ENCODE peak calls at places on chromosomes 3 and 15, in six cellular contexts. F is foreskin fibroblast; N is NK-92 treated with Interleukin-12 subunit alpha and Interleukin-12 subunit beta, amount 100 ng/mL, for 24 hours; C is NCI-H510A treated with DMSO at 0.1 percent for 48 hours; Z is left cardiac atrium; V is nephron progenitor cell. K is an unnamed sample.
A peak's percentile ranks its signal among the peaks of the same experiment; 100 is the strongest.

GRCh38 chr3:155202626-155203025 is 90.9 kb downstream of the STRIT1 start:
- DNase-seq in F (peak; percentile 98), N (no peak), C (peak; percentile 23), Z (no peak), V (no peak), K (no peak)

GRCh38 chr3:46017720-46018119 is 9.6 kb downstream of the XCR1 start:
- DNase-seq in F (peak; percentile 14), N (no peak), C (no peak), Z (no peak), V (no peak), K (no peak)

GRCh38 chr15:83734487-83734886 is 80.6 kb downstream of the ADAMTSL3 start:
- DNase-seq in F (no peak), N (no peak), C (no peak), Z (no peak), V (no peak), K (no peak)

GRCh38 chr3:130462089-130462488 is 54.9 kb upstream of the COL6A6 start:
- DNase-seq in F (no peak), N (no peak), C (peak; percentile 14), Z (no peak), V (no peak), K (no peak)

GRCh38 chr15:51229907-51230328 is 108.5 kb downstream of the CYP19A1 start:
- DNase-seq in F (peak; percentile 76), N (no peak), C (no peak), Z (no peak), V (no peak), K (no peak)

GRCh38 chr3:536417-536813 is 339.9 kb downstream of the CHL1 start:
- DNase-seq in F (peak; percentile 0), N (no peak), C (no peak), Z (no peak), V (no peak), K (no peak)

GRCh38 chr3:97838393-97838792 is 16.6 kb downstream of the CRYBG3 start:
- DNase-seq in F (no peak), N (no peak), C (no peak), Z (no peak), V (no peak), K (no peak)

GRCh38 chr15:39239562-39239961 is 341.3 kb upstream of the THBS1 start:
- DNase-seq in F (peak; percentile 52), N (no peak), C (no peak), Z (no peak), V (no peak), K (no peak)

GRCh38 chr3:87461036-87461435 is 184.7 kb upstream of the POU1F1 start:
- DNase-seq in F (peak; percentile 8), N (no peak), C (no peak), Z (no peak), V (no peak), K (no peak)

GRCh38 chr3:16884748-16885587 is at the start of gene PLCL2:
- DNase-seq in F (peak; percentile 73), N (peak; percentile 32), C (peak; percentile 15), Z (peak; percentile 54), V (peak; percentile 64), K (peak; percentile 79)

GRCh38 chr3:122030381-122031122 is 8.5 kb upstream of the ILDR1 start:
- DNase-seq in F (peak; percentile 8), N (peak; percentile 7), C (no peak), Z (no peak), V (no peak), K (no peak)

GRCh38 chr3:29141912-29142262 is 139.0 kb upstream of the RBMS3 start:
- DNase-seq in F (no peak), N (no peak), C (no peak), Z (no peak), V (no peak), K (no peak)

GRCh38 chr15:56737791-56738190 is 4.5 kb upstream of the ZNF280D start:
- DNase-seq in F (no peak), N (no peak), C (no peak), Z (no peak), V (no peak), K (no peak)

GRCh38 chr15:42335074-42335473 is 24.2 kb upstream of the CAPN3 start:
- DNase-seq in F (no peak), N (no peak), C (no peak), Z (no peak), V (no peak), K (no peak)

GRCh38 chr3:147369231-147369630 is 37.1 kb downstream of the ZIC4 start:
- DNase-seq in F (no peak), N (no peak), C (no peak), Z (no peak), V (no peak), K (no peak)

GRCh38 chr15:69757186-69757585 is 304.6 kb downstream of the RPLP1 start:
- DNase-seq in F (no peak), N (peak; percentile 44), C (no peak), Z (no peak), V (no peak), K (no peak)

GRCh38 chr3:11095932-11096265 is 58.4 kb upstream of the HRH1 start:
- DNase-seq in F (no peak), N (no peak), C (no peak), Z (no peak), V (no peak), K (no peak)

GRCh38 chr3:159751141-159751540 is 237.5 kb upstream of the IL12A start:
- DNase-seq in F (peak; percentile 40), N (no peak), C (no peak), Z (no peak), V (no peak), K (no peak)

GRCh38 chr3:139577899-139578298 is 38.4 kb upstream of the RBP1 start:
- DNase-seq in F (no peak), N (no peak), C (no peak), Z (no peak), V (no peak), K (no peak)

GRCh38 chr15:59311245-59311644 is 61.4 kb downstream of the MYO1E start:
- DNase-seq in F (no peak), N (no peak), C (no peak), Z (no peak), V (no peak), K (no peak)

GRCh38 chr3:72334681-72335457 is 513.4 kb downstream of the SHQ1 start:
- DNase-seq in F (no peak), N (no peak), C (no peak), Z (no peak), V (no peak), K (no peak)

GRCh38 chr15:38536201-38536676 is 28.4 kb downstream of the RASGRP1 start:
- DNase-seq in F (peak; percentile 24), N (no peak), C (no peak), Z (peak; percentile 70), V (no peak), K (no peak)

GRCh38 chr15:56732881-56733130 is 503 bp downstream of the ZNF280D start:
- DNase-seq in F (no peak), N (no peak), C (peak; percentile 41), Z (no peak), V (no peak), K (no peak)

GRCh38 chr3:151203053-151203420 is at the start of gene GPR171:
- DNase-seq in F (no peak), N (peak; percentile 15), C (no peak), Z (no peak), V (no peak), K (peak; percentile 64)

GRCh38 chr3:23668430-23668904 is 137.3 kb upstream of the UBE2E1 start:
- DNase-seq in F (peak; percentile 90), N (no peak), C (no peak), Z (no peak), V (no peak), K (no peak)

GRCh38 chr3:149620291-149621020 is 37.4 kb downstream of the WWTR1 start:
- DNase-seq in F (peak; percentile 79), N (no peak), C (no peak), Z (no peak), V (no peak), K (no peak)

GRCh38 chr15:41429003-41429890 is 12.4 kb downstream of the RTF1 start:
- DNase-seq in F (no peak), N (no peak), C (no peak), Z (no peak), V (no peak), K (no peak)

GRCh38 chr3:142844339-142844977 is 44.4 kb downstream of the PCOLCE2 start:
- DNase-seq in F (peak; percentile 57), N (no peak), C (peak; percentile 8), Z (no peak), V (no peak), K (no peak)

GRCh38 chr15:29652595-29652994 is 169.7 kb downstream of the TJP1 start:
- DNase-seq in F (no peak), N (no peak), C (no peak), Z (no peak), V (no peak), K (no peak)

GRCh38 chr3:47849186-47850061 is 46.5 kb downstream of the DHX30 start:
- DNase-seq in F (peak; percentile 22), N (no peak), C (no peak), Z (no peak), V (no peak), K (no peak)